ENCODE peak calls at places on chromosomes 5 and 9, in four cellular contexts. O is PC-3, U is GM23338, B is fibroblast of lung. A is an unnamed sample.
A peak's percentile ranks its signal among the peaks of the same experiment; 100 is the strongest.

GRCh38 chr5:150464554-150465012 is 15.0 kb upstream of the RPS14 start:
- DNase-seq in O (no peak), U (peak; percentile 74), B (no peak), A (no peak)

GRCh38 chr5:180441577-180441976 is 52.6 kb upstream of the CNOT6 start:
- DNase-seq in O (no peak), U (peak; percentile 14), B (peak; percentile 71), A (no peak)

GRCh38 chr5:60997721-60998120 is 52.7 kb downstream of the NDUFAF2 start:
- DNase-seq in O (no peak), U (no peak), B (no peak), A (no peak)

GRCh38 chr9:113361304-113362018 is 12.1 kb downstream of the BSPRY start:
- DNase-seq in O (peak; percentile 37), U (no peak), B (peak; percentile 19), A (no peak)

GRCh38 chr5:135535820-135536801 is at the start of gene NEUROG1:
- DNase-seq in O (no peak), U (peak; percentile 91), B (no peak), A (no peak)

GRCh38 chr9:27125936-27126335 is 16.9 kb downstream of the TEK start:
- DNase-seq in O (peak; percentile 43), U (no peak), B (peak; percentile 92), A (no peak)

GRCh38 chr9:34588671-34589370 is 703 bp downstream of the CNTFR start:
- DNase-seq in O (no peak), U (peak; percentile 50), B (no peak), A (no peak)

GRCh38 chr5:87268126-87268969 is 665 bp downstream of the RASA1 start:
- DNase-seq in O (peak; percentile 74), U (peak; percentile 66), B (peak; percentile 73), A (peak; percentile 73)

GRCh38 chr5:65288657-65289056 is 193.1 kb downstream of the ADAMTS6 start:
- DNase-seq in O (no peak), U (no peak), B (no peak), A (no peak)

GRCh38 chr5:173857231-173857630 is 30.9 kb upstream of the CPEB4 start:
- DNase-seq in O (no peak), U (no peak), B (no peak), A (no peak)

GRCh38 chr9:35646583-35647265 is 4.0 kb downstream of the SIT1 start:
- DNase-seq in O (peak; percentile 87), U (peak; percentile 96), B (peak; percentile 88), A (peak; percentile 92)

GRCh38 chr5:119452060-119452372 is 281 bp upstream of the HSD17B4 start:
- DNase-seq in O (no peak), U (no peak), B (no peak), A (no peak)

GRCh38 chr5:146662229-146662628 is 146.2 kb upstream of the GPR151 start:
- DNase-seq in O (peak; percentile 74), U (peak; percentile 72), B (peak; percentile 30), A (peak; percentile 10)

GRCh38 chr9:17531642-17532254 is 47.1 kb upstream of the SH3GL2 start:
- DNase-seq in O (peak; percentile 60), U (peak; percentile 82), B (peak; percentile 64), A (peak; percentile 59)

GRCh38 chr5:65815156-65815555 is 93.2 kb downstream of the NLN start:
- DNase-seq in O (no peak), U (no peak), B (no peak), A (no peak)

GRCh38 chr9:93660647-93661046 is 84.3 kb downstream of the PHF2 start:
- DNase-seq in O (no peak), U (no peak), B (no peak), A (no peak)
- TF ChIP-seq CTCF in O (no peak), U (peak; percentile 46), B (no peak), A (no peak)

DNA sequence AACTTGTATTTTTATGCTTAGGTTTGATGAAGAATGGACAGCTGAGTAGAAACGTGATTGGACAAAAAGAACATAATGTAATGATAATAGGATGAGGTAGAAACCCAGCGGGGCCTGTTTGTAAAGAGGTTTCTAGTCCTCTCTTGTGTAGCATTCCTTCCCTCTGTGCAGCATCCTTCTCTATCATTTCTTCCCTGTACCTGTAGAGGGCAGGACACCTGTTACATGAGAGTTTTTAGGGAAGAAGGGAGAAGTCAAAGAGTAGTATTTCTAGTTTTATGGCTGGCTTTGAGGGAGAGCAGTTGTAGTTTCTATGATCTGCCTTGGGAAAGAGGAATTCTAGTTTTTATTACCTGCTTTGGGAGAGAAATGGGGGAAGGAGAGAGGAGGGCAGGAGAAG is 162.1 kb upstream of the FST start:
- DNase-seq in O (peak; percentile 33), U (peak; percentile 73), B (no peak), A (no peak)
- TF ChIP-seq CTCF in O (peak; percentile 45), U (peak; percentile 64), B (no peak), A (peak; percentile 12)

GRCh38 chr5:83721878-83722779 is 1.5 kb upstream of the HAPLN1 start:
- DNase-seq in O (peak; percentile 73), U (peak; percentile 85), B (peak; percentile 70), A (peak; percentile 76)
- TF ChIP-seq CTCF in O (peak; percentile 63), U (peak; percentile 77), B (peak; percentile 50), A (peak; percentile 65)

GRCh38 chr5:32574540-32575175 is 10.7 kb upstream of the SUB1 start:
- DNase-seq in O (no peak), U (no peak), B (no peak), A (no peak)

GRCh38 chr5:32583582-32584232 is 1.6 kb upstream of the SUB1 start:
- DNase-seq in O (no peak), U (peak; percentile 57), B (no peak), A (peak; percentile 73)

GRCh38 chr5:32578362-32578761 is 7.0 kb upstream of the SUB1 start:
- DNase-seq in O (no peak), U (no peak), B (no peak), A (no peak)

GRCh38 chr5:32581010-32581785 is 4.2 kb upstream of the SUB1 start:
- DNase-seq in O (no peak), U (no peak), B (no peak), A (no peak)

GRCh38 chr5:32578764-32579163 is 6.6 kb upstream of the SUB1 start:
- DNase-seq in O (no peak), U (no peak), B (no peak), A (no peak)
- TF ChIP-seq CTCF in O (no peak), U (no peak), B (no peak), A (no peak)

GRCh38 chr5:69048233-69048632 is 45.6 kb upstream of the SLC30A5 start:
- DNase-seq in O (peak; percentile 54), U (peak; percentile 56), B (peak; percentile 7), A (no peak)
- TF ChIP-seq CTCF in O (peak; percentile 71), U (peak; percentile 78), B (peak; percentile 31), A (peak; percentile 40)

GRCh38 chr5:155651-156410 is 35.5 kb upstream of the LRRC14B start:
- DNase-seq in O (no peak), U (no peak), B (no peak), A (no peak)
- TF ChIP-seq CTCF in O (no peak), U (no peak), B (no peak), A (no peak)

GRCh38 chr5:33379757-33380156 is 61.0 kb upstream of the TARS1 start:
- DNase-seq in O (peak; percentile 58), U (peak; percentile 93), B (peak; percentile 66), A (no peak)
- TF ChIP-seq CTCF in O (peak; percentile 74), U (peak; percentile 96), B (peak; percentile 44), A (peak; percentile 51)

GRCh38 chr9:76758476-76758875 is 5.8 kb upstream of the PCA3 start:
- DNase-seq in O (no peak), U (no peak), B (no peak), A (no peak)

GRCh38 chr9:76761448-76761847 is 2.8 kb upstream of the PCA3 start:
- DNase-seq in O (peak; percentile 19), U (peak; percentile 13), B (peak; percentile 20), A (no peak)

GRCh38 chr9:76757274-76757673 is 7.0 kb upstream of the PCA3 start:
- DNase-seq in O (no peak), U (no peak), B (no peak), A (no peak)

GRCh38 chr9:76759726-76760125 is 4.5 kb upstream of the PCA3 start:
- DNase-seq in O (no peak), U (no peak), B (no peak), A (no peak)

GRCh38 chr9:76756273-76756650 is 8.0 kb upstream of the PCA3 start:
- DNase-seq in O (peak; percentile 4), U (peak; percentile 75), B (peak; percentile 49), A (no peak)
- TF ChIP-seq CTCF in O (no peak), U (peak; percentile 76), B (no peak), A (peak; percentile 11)

DNA sequence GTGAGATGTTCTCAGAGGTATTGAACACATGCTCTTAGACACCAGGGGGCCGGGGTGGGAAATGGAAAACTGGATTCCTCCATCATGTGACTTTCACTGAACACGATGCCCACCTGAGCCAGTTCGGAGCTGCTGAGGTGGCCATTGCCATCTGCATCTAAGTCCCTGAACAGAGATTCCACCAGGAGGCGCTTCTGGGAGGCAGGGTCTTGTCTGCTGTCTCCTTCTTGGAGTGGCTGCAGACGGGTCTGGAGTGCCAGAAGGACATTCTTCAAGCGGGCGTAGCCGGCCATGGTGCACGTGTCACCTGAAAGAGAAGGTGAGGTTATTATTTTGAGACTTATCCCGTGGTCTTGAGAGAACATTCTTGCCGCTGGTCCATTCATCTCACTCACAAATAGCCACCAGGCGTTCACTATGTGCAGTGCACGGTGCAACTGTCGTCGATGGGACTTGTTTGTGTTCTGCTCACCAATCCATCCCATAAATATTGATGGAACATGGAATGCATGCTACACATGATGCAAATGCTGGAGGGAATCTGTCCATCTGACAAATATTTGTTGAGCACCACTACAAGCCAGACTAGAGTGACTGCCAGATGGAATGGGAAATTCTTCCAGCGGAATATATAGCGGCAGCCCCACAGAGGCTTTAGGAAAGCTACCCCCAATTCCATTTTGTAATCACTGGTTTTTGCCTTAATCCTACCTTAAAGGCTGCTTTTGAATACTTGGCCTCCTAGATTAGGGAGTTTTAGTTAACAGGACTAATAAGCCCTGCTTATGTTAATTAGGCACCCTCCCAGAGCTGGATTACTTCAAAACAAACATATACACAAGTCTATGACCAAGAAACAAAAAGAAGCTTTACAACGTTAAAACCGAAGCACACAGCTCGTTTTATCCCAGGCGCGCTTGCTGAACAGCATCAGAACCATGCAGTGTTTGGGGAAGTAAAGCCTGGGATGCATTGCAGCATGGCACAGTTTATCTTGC is 264.8 kb downstream of the HSPA4 start:
- DNase-seq in O (peak; percentile 20), U (peak; percentile 79), B (no peak), A (no peak)
- TF ChIP-seq CTCF in O (peak; percentile 52), U (peak; percentile 84), B (no peak), A (peak; percentile 18)